ENCODE peak calls at places on chromosomes 11 and 22, in ten cellular contexts. K, U, X, E, C, I, Y, Z, G and D are unnamed samples.

GRCh38 chr11:103870821-103871309 is 165.6 kb upstream of the DDI1 start:
- DNase-seq in K (no peak), U (peak), X (no peak), E (peak), C (no peak), I (no peak), Y (peak), Z (no peak), G (no peak), D (no peak)

GRCh38 chr11:821513-822371 is 3.0 kb downstream of the PNPLA2 start:
- DNase-seq in K (no peak), U (peak), X (no peak), E (no peak), C (no peak), I (no peak), Y (peak), Z (no peak), G (no peak), D (no peak)

GRCh38 chr22:48979482-48979881 is 848.2 kb downstream of the BRD1 start:
- DNase-seq in K (no peak), U (no peak), X (no peak), E (no peak), C (no peak), I (peak), Y (no peak), Z (peak), G (no peak), D (no peak)

GRCh38 chr11:70871881-70872280 is 380.5 kb downstream of the SHANK2 start:
- DNase-seq in K (no peak), U (no peak), X (no peak), E (no peak), C (no peak), I (no peak), Y (no peak), Z (no peak), G (no peak), D (no peak)

GRCh38 chr11:58688779-58689503 is 42.8 kb downstream of the GLYAT start:
- DNase-seq in K (no peak), U (no peak), X (no peak), E (no peak), C (no peak), I (no peak), Y (no peak), Z (no peak), G (no peak), D (no peak)

GRCh38 chr11:32334822-32335221 is 100.5 kb downstream of the WT1 start:
- DNase-seq in K (no peak), U (no peak), X (no peak), E (no peak), C (no peak), I (peak), Y (no peak), Z (peak), G (no peak), D (no peak)

GRCh38 chr22:29269731-29270474 is 1.8 kb downstream of the EWSR1 start:
- DNase-seq in K (no peak), U (no peak), X (no peak), E (no peak), C (no peak), I (no peak), Y (no peak), Z (no peak), G (no peak), D (no peak)

GRCh38 chr11:129273944-129274343 is 81.8 kb upstream of the ARHGAP32 start:
- DNase-seq in K (no peak), U (no peak), X (no peak), E (no peak), C (no peak), I (no peak), Y (no peak), Z (no peak), G (no peak), D (no peak)

GRCh38 chr11:35944503-35945136 is 758 bp downstream of the LDLRAD3 start:
- DNase-seq in K (peak), U (no peak), X (peak), E (no peak), C (no peak), I (no peak), Y (no peak), Z (no peak), G (no peak), D (no peak)

GRCh38 chr22:17350292-17350691 is 19.0 kb upstream of the CECR2 start:
- DNase-seq in K (no peak), U (no peak), X (peak), E (no peak), C (no peak), I (no peak), Y (no peak), Z (no peak), G (no peak), D (no peak)

GRCh38 chr11:21909145-21909544 is 283.7 kb upstream of the ANO5 start:
- DNase-seq in K (no peak), U (no peak), X (no peak), E (no peak), C (no peak), I (peak), Y (no peak), Z (no peak), G (no peak), D (no peak)

GRCh38 chr11:35845860-35846259 is 98.0 kb upstream of the LDLRAD3 start:
- DNase-seq in K (no peak), U (no peak), X (no peak), E (no peak), C (no peak), I (no peak), Y (no peak), Z (no peak), G (no peak), D (no peak)

GRCh38 chr22:40764743-40765441 is 54.3 kb downstream of the SLC25A17 start:
- DNase-seq in K (no peak), U (no peak), X (no peak), E (no peak), C (no peak), I (no peak), Y (no peak), Z (no peak), G (no peak), D (no peak)

GRCh38 chr11:19552100-19552499 is 160.5 kb upstream of the NAV2 start:
- DNase-seq in K (no peak), U (no peak), X (no peak), E (no peak), C (no peak), I (no peak), Y (no peak), Z (no peak), G (no peak), D (no peak)

GRCh38 chr11:82398300-82398815 is 335.3 kb downstream of the FAM181B start:
- DNase-seq in K (no peak), U (no peak), X (no peak), E (no peak), C (no peak), I (no peak), Y (peak), Z (no peak), G (no peak), D (no peak)

GRCh38 chr11:93444671-93445073 is 98.5 kb downstream of the SMCO4 start:
- DNase-seq in K (no peak), U (no peak), X (peak), E (no peak), C (no peak), I (no peak), Y (no peak), Z (no peak), G (no peak), D (no peak)

GRCh38 chr11:14320020-14320419 is 39.0 kb downstream of the RRAS2 start:
- DNase-seq in K (no peak), U (no peak), X (peak), E (no peak), C (no peak), I (no peak), Y (no peak), Z (no peak), G (no peak), D (no peak)

GRCh38 chr11:101582242-101583052 is 1.4 kb downstream of the TRPC6 start:
- DNase-seq in K (peak), U (no peak), X (peak), E (peak), C (no peak), I (peak), Y (no peak), Z (no peak), G (no peak), D (no peak)

GRCh38 chr22:24164823-24165379 is 16.4 kb upstream of the SUSD2 start:
- DNase-seq in K (peak), U (no peak), X (no peak), E (peak), C (no peak), I (no peak), Y (no peak), Z (no peak), G (no peak), D (no peak)

GRCh38 chr11:86941871-86942208 is 13.4 kb downstream of the FZD4 start:
- DNase-seq in K (no peak), U (no peak), X (no peak), E (no peak), C (peak), I (no peak), Y (no peak), Z (no peak), G (no peak), D (no peak)

GRCh38 chr11:86511086-86511551 is 136.4 kb downstream of the CCDC81 start:
- DNase-seq in K (no peak), U (no peak), X (peak), E (no peak), C (no peak), I (peak), Y (no peak), Z (no peak), G (no peak), D (no peak)

GRCh38 chr11:86067230-86068137 is 1.4 kb downstream of the PICALM start:
- DNase-seq in K (no peak), U (no peak), X (no peak), E (no peak), C (no peak), I (no peak), Y (no peak), Z (no peak), G (no peak), D (no peak)

GRCh38 chr11:60128376-60128775 is 39.9 kb downstream of the MS4A2 start:
- DNase-seq in K (no peak), U (no peak), X (no peak), E (no peak), C (no peak), I (no peak), Y (no peak), Z (no peak), G (no peak), D (no peak)

GRCh38 chr11:68513930-68514487 is 53.5 kb downstream of the PPP6R3 start:
- DNase-seq in K (no peak), U (no peak), X (no peak), E (no peak), C (no peak), I (no peak), Y (no peak), Z (no peak), G (no peak), D (no peak)

GRCh38 chr22:17957683-17958082 is 66.7 kb downstream of the MICAL3 start:
- DNase-seq in K (no peak), U (no peak), X (no peak), E (no peak), C (no peak), I (no peak), Y (no peak), Z (no peak), G (no peak), D (no peak)

GRCh38 chr22:26409705-26410376 is 19.2 kb upstream of the ASPHD2 start:
- DNase-seq in K (no peak), U (no peak), X (no peak), E (no peak), C (no peak), I (no peak), Y (no peak), Z (no peak), G (no peak), D (no peak)

GRCh38 chr22:47173535-47174021 is 411.1 kb downstream of the TBC1D22A start:
- DNase-seq in K (no peak), U (peak), X (no peak), E (no peak), C (no peak), I (no peak), Y (peak), Z (no peak), G (no peak), D (no peak)

GRCh38 chr22:44917372-44918165 is 92.2 kb downstream of the PHF21B start:
- DNase-seq in K (no peak), U (no peak), X (no peak), E (peak), C (no peak), I (no peak), Y (no peak), Z (no peak), G (no peak), D (no peak)

GRCh38 chr11:96188625-96189006 is 154.4 kb downstream of the MAML2 start:
- DNase-seq in K (no peak), U (no peak), X (peak), E (no peak), C (no peak), I (no peak), Y (no peak), Z (no peak), G (no peak), D (no peak)

GRCh38 chr22:26161746-26162145 is 7.5 kb upstream of the SEZ6L start:
- DNase-seq in K (no peak), U (no peak), X (no peak), E (no peak), C (no peak), I (no peak), Y (no peak), Z (no peak), G (no peak), D (no peak)

GRCh38 chr22:36224245-36224644 is 15.1 kb downstream of the APOL2 start:
- DNase-seq in K (no peak), U (no peak), X (no peak), E (no peak), C (no peak), I (no peak), Y (no peak), Z (no peak), G (no peak), D (no peak)

GRCh38 chr11:123536690-123537437 is 106.8 kb downstream of the GRAMD1B start:
- DNase-seq in K (no peak), U (no peak), X (no peak), E (no peak), C (no peak), I (peak), Y (peak), Z (no peak), G (no peak), D (no peak)

GRCh38 chr22:35703861-35704584 is 13.6 kb upstream of the APOL5 start:
- DNase-seq in K (no peak), U (no peak), X (no peak), E (no peak), C (no peak), I (no peak), Y (no peak), Z (no peak), G (no peak), D (no peak)

GRCh38 chr22:48104102-48104738 is 1341.8 kb downstream of the TBC1D22A start:
- DNase-seq in K (no peak), U (no peak), X (no peak), E (no peak), C (peak), I (no peak), Y (no peak), Z (no peak), G (no peak), D (no peak)

GRCh38 chr22:33044059-33044458 is 14.1 kb downstream of the SYN3 start:
- DNase-seq in K (no peak), U (no peak), X (no peak), E (no peak), C (no peak), I (no peak), Y (no peak), Z (no peak), G (no peak), D (peak)

GRCh38 chr11:75344186-75344585 is 7.3 kb downstream of the ARRB1 start:
- DNase-seq in K (no peak), U (no peak), X (no peak), E (no peak), C (no peak), I (no peak), Y (no peak), Z (no peak), G (no peak), D (no peak)

GRCh38 chr11:12478743-12479142 is 101.4 kb downstream of the PARVA start:
- DNase-seq in K (no peak), U (no peak), X (no peak), E (no peak), C (no peak), I (no peak), Y (no peak), Z (no peak), G (no peak), D (no peak)

GRCh38 chr11:43269229-43269928 is 42.4 kb upstream of the API5 start:
- DNase-seq in K (peak), U (no peak), X (no peak), E (peak), C (no peak), I (no peak), Y (no peak), Z (no peak), G (no peak), D (peak)

GRCh38 chr11:28461338-28461737 is 353.1 kb downstream of the METTL15 start:
- DNase-seq in K (no peak), U (no peak), X (peak), E (no peak), C (no peak), I (no peak), Y (no peak), Z (no peak), G (no peak), D (no peak)

GRCh38 chr11:61773826-61774225 is 18.6 kb downstream of the TMEM258 start:
- DNase-seq in K (no peak), U (no peak), X (no peak), E (no peak), C (no peak), I (no peak), Y (no peak), Z (no peak), G (no peak), D (no peak)
- H3K27ac ChIP-seq in K (no peak), U (no peak), X (no peak), E (no peak), C (peak), I (no peak), Y (no peak), Z (no peak), G (no peak), D (peak)

GRCh38 chr11:30878400-30878799 is 292.2 kb upstream of the MPPED2 start:
- DNase-seq in K (peak), U (no peak), X (no peak), E (no peak), C (no peak), I (no peak), Y (no peak), Z (no peak), G (no peak), D (no peak)
- TF ChIP-seq CTCF in K (no peak), U (no peak), X (no peak), E (no peak), C (no peak), I (no peak), Y (no peak), Z (no peak), G (no peak), D (no peak)

GRCh38 chr11:119206512-119207299 is 567 bp downstream of the CBL start:
- DNase-seq in K (peak), U (peak), X (peak), E (peak), C (no peak), I (no peak), Y (peak), Z (no peak), G (peak), D (peak)

GRCh38 chr11:119207607-119208006 is 1.5 kb downstream of the CBL start:
- DNase-seq in K (no peak), U (no peak), X (no peak), E (no peak), C (no peak), I (no peak), Y (no peak), Z (no peak), G (no peak), D (no peak)

GRCh38 chr11:119209186-119209585 is 3.0 kb downstream of the CBL start:
- DNase-seq in K (no peak), U (no peak), X (no peak), E (no peak), C (no peak), I (no peak), Y (no peak), Z (no peak), G (no peak), D (no peak)

GRCh38 chr11:119205574-119206511 is at the start of gene CBL:
- DNase-seq in K (peak), U (peak), X (peak), E (peak), C (peak), I (peak), Y (peak), Z (peak), G (peak), D (peak)

DNA sequence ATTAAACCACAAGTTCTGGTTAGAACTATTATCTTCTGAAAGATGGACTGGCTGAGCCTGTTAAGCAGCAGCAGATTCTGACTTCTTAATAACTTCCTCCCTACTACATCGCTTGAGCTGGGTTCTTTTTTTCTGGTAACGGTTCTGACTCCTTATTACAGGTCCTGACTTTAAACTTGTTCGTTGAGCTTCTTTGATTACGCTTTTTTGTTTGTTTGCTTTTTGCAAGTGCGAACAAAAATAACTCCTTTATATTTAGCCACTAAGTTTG is 1.1 kb downstream of the CBL start:
- DNase-seq in K (no peak), U (no peak), X (no peak), E (no peak), C (no peak), I (no peak), Y (no peak), Z (no peak), G (no peak), D (no peak)
- H3K4me3 ChIP-seq in K (peak), U (no peak), X (peak), E (peak), C (peak), I (peak), Y (peak), Z (peak), G (peak), D (peak)

GRCh38 chr11:130421199-130421585 is 7.2 kb downstream of the ADAMTS8 start:
- DNase-seq in K (no peak), U (no peak), X (no peak), E (no peak), C (no peak), I (no peak), Y (no peak), Z (no peak), G (no peak), D (no peak)
- H3K27ac ChIP-seq in K (no peak), U (no peak), X (no peak), E (no peak), C (peak), I (no peak), Y (peak), Z (no peak), G (peak), D (peak)

GRCh38 chr11:2778630-2779498 is 79.1 kb upstream of the KCNQ1OT1 start:
- DNase-seq in K (peak), U (peak), X (peak), E (peak), C (peak), I (peak), Y (peak), Z (no peak), G (no peak), D (peak)
- TF ChIP-seq CTCF in K (no peak), U (peak), X (no peak), E (peak), C (peak), I (no peak), Y (peak), Z (no peak), G (peak), D (no peak)

DNA sequence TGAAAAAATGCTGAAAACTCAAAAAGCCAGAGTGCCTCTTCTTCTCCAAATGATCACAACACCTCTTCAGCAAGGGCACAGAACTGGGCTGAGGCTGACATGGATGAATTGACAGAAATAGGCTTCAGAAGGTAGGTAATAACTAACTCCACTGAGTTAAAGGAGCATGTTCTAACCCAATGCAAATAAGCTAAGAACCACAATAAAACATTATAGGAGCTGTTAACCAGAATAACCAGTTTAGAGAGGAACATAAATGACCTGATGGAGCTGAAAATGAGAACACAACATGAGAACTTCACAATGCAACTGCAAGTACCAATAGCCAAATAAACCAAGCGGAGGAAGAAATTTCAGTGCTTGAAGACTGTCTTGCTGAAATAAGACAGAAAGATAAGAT is 9.2 kb downstream of the OR56B4 start:
- DNase-seq in K (no peak), U (no peak), X (no peak), E (no peak), C (no peak), I (no peak), Y (no peak), Z (no peak), G (no peak), D (no peak)
- H3K4me3 ChIP-seq in K (no peak), U (no peak), X (no peak), E (no peak), C (no peak), I (no peak), Y (no peak), Z (no peak), G (no peak), D (no peak)

GRCh38 chr11:73286240-73286810 is 14.2 kb downstream of the P2RY6 start:
- DNase-seq in K (no peak), U (no peak), X (no peak), E (no peak), C (no peak), I (no peak), Y (no peak), Z (no peak), G (no peak), D (no peak)

GRCh38 chr11:73288873-73289707 is 17.0 kb downstream of the P2RY6 start:
- DNase-seq in K (peak), U (peak), X (peak), E (peak), C (peak), I (peak), Y (peak), Z (peak), G (peak), D (peak)

GRCh38 chr11:73287400-73288101 is 15.4 kb downstream of the P2RY6 start:
- DNase-seq in K (no peak), U (no peak), X (no peak), E (no peak), C (no peak), I (peak), Y (no peak), Z (no peak), G (no peak), D (no peak)

GRCh38 chr11:73290536-73290935 is 17.5 kb upstream of the ARHGEF17 start:
- DNase-seq in K (no peak), U (no peak), X (no peak), E (no peak), C (no peak), I (no peak), Y (no peak), Z (no peak), G (no peak), D (no peak)

GRCh38 chr11:73288197-73288872 is 16.2 kb downstream of the P2RY6 start:
- DNase-seq in K (no peak), U (no peak), X (no peak), E (no peak), C (no peak), I (no peak), Y (no peak), Z (no peak), G (no peak), D (no peak)
- H3K27ac ChIP-seq in K (peak), U (peak), X (peak), E (peak), C (peak), I (peak), Y (peak), Z (no peak), G (peak), D (no peak)